ENCODE peak calls at places on chromosome 1, in five cellular contexts. J is activated T-helper 9 cell treated with anti-CD3 and anti-CD28 coated beads, Interleukin-2, amount 50 U/mL, for 16 hours; Y is hippocampal formation; M is stimulated activated CD4-positive, alpha-beta T cell treated with anti-CD3 and anti-CD28 coated beads, Interleukin-4, amount 100 ng/mL, for 1 hour; R is GM12891. V is an unnamed sample.

GRCh38 chr1:115426271-115426771 is 88.3 kb upstream of the NGF start:
- DNase-seq in J (no peak), Y (no peak), M (no peak), R (no peak), V (no peak)

GRCh38 chr1:37153701-37154100 is 119.4 kb upstream of the GRIK3 start:
- DNase-seq in J (no peak), Y (no peak), M (no peak), R (no peak), V (no peak)

GRCh38 chr1:33442141-33442540 is 11.2 kb upstream of the PHC2 start:
- DNase-seq in J (no peak), Y (no peak), M (no peak), R (no peak), V (no peak)

GRCh38 chr1:221097479-221098281 is 218.4 kb downstream of the HLX start:
- DNase-seq in J (no peak), Y (no peak), M (no peak), R (no peak), V (no peak)

GRCh38 chr1:80892452-80892995 is 908.2 kb upstream of the ADGRL2 start:
- DNase-seq in J (no peak), Y (no peak), M (no peak), R (no peak), V (no peak)

GRCh38 chr1:66217021-66217420 is 316.9 kb upstream of the SGIP1 start:
- DNase-seq in J (no peak), Y (no peak), M (no peak), R (no peak), V (no peak)

GRCh38 chr1:192109576-192109975 is 48.7 kb upstream of the RGS18 start:
- DNase-seq in J (no peak), Y (no peak), M (no peak), R (no peak), V (no peak)

GRCh38 chr1:72485786-72486185 is 203.4 kb upstream of the NEGR1 start:
- DNase-seq in J (no peak), Y (no peak), M (no peak), R (no peak), V (no peak)

V was measured in mesothelial cell of epicardium.